ENCODE peak calls at places on chromosomes 4 and X, in ten cellular contexts. S is GM06990, I is fibroblast of mammary gland, A is astrocyte of the spinal cord, D is PC-3, Q is Peyer's patch, K is right atrium auricular region, B is MM.1S, N is thoracic aorta, Z is foreskin fibroblast. J is an unnamed sample.

GRCh38 chr4:1496116-1496642 is 89.9 kb upstream of the NKX1-1 start:
- DNase-seq in S (no peak), I (no peak), A (no peak), D (no peak), Q (no peak), K (no peak), B (no peak), N (no peak), Z (no peak), J (no peak)

GRCh38 chr4:159273126-159273438 is 170.2 kb downstream of the RAPGEF2 start:
- DNase-seq in S (no peak), I (peak; percentile 48), A (no peak), D (no peak), Q (no peak), K (no peak), B (no peak), N (no peak), Z (peak; percentile 24), J (no peak)

GRCh38 chr4:77481856-77482255 is 123.8 kb upstream of the CXCL13 start:
- DNase-seq in S (no peak), I (peak; percentile 37), A (no peak), D (no peak), Q (no peak), K (no peak), B (no peak), N (no peak), Z (peak; percentile 9), J (no peak)

GRCh38 chrX:38887222-38887621 is 86.0 kb downstream of the MID1IP1 start:
- DNase-seq in S (no peak), I (no peak), A (no peak), D (no peak), Q (no peak), K (no peak), B (no peak), N (no peak), Z (no peak), J (no peak)

GRCh38 chr4:105133976-105134375 is 12.7 kb upstream of the TET2 start:
- DNase-seq in S (no peak), I (no peak), A (no peak), D (no peak), Q (no peak), K (no peak), B (no peak), N (no peak), Z (no peak), J (no peak)

GRCh38 chrX:94721386-94721785 is 1047.4 kb downstream of the FAM133A start:
- DNase-seq in S (no peak), I (no peak), A (no peak), D (no peak), Q (no peak), K (no peak), B (no peak), N (no peak), Z (no peak), J (no peak)

GRCh38 chr4:10006236-10006603 is 15.1 kb downstream of the SLC2A9 start:
- DNase-seq in S (no peak), I (peak; percentile 69), A (peak; percentile 8), D (peak; percentile 89), Q (peak; percentile 87), K (no peak), B (no peak), N (peak; percentile 40), Z (peak; percentile 70), J (peak; percentile 81)

GRCh38 chr4:5892321-5893012 is 419 bp downstream of the CRMP1 start:
- DNase-seq in S (no peak), I (no peak), A (no peak), D (no peak), Q (no peak), K (no peak), B (no peak), N (no peak), Z (no peak), J (no peak)

GRCh38 chrX:47497274-47497673 is 14.3 kb upstream of the ZNF41 start:
- DNase-seq in S (no peak), I (peak; percentile 51), A (peak; percentile 45), D (peak; percentile 62), Q (no peak), K (no peak), B (peak; percentile 15), N (no peak), Z (no peak), J (no peak)

GRCh38 chrX:118346258-118347094 is 570 bp downstream of the WDR44 start:
- DNase-seq in S (peak; percentile 68), I (no peak), A (peak; percentile 20), D (peak; percentile 20), Q (peak; percentile 71), K (no peak), B (peak; percentile 30), N (peak; percentile 2), Z (no peak), J (peak; percentile 50)

GRCh38 chrX:119541188-119541587 is 24.0 kb downstream of the STEEP1 start:
- DNase-seq in S (no peak), I (peak; percentile 82), A (peak; percentile 61), D (peak; percentile 71), Q (no peak), K (no peak), B (no peak), N (no peak), Z (peak; percentile 55), J (no peak)

GRCh38 chr4:15333692-15334633 is 93.9 kb upstream of the C1QTNF7 start:
- DNase-seq in S (peak; percentile 35), I (peak; percentile 89), A (peak; percentile 68), D (no peak), Q (no peak), K (no peak), B (no peak), N (no peak), Z (peak; percentile 86), J (no peak)

GRCh38 chr4:16265820-16266219 is 39.5 kb upstream of the TAPT1 start:
- DNase-seq in S (no peak), I (no peak), A (no peak), D (no peak), Q (no peak), K (no peak), B (no peak), N (no peak), Z (no peak), J (no peak)

DNA sequence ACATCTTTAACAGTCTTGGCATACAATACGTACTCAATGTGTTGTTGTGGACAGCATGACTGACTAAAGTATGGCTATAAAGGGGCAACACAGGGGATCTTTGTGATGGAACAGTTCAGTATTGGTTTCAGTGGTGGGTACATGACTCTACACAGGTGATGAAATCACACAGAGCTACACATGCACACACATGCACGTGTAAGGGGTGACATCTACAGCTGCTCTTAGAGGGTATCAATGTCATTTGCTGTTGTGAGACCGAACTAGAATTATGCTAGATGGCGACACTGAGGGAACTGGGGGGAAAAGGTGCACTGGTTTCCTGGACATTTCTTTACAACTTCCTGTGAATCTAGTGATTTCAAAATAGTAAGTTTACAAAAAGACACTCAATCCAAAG is 22.1 kb downstream of the GAB3 start:
- DNase-seq in S (no peak), I (no peak), A (no peak), D (no peak), Q (no peak), K (no peak), B (no peak), N (no peak), Z (no peak), J (no peak)
- TF ChIP-seq CTCF in S (no peak), I (no peak), A (no peak), D (no peak), Q (no peak), K (no peak), B (no peak), N (no peak), Z (no peak), J (no peak)

DNA sequence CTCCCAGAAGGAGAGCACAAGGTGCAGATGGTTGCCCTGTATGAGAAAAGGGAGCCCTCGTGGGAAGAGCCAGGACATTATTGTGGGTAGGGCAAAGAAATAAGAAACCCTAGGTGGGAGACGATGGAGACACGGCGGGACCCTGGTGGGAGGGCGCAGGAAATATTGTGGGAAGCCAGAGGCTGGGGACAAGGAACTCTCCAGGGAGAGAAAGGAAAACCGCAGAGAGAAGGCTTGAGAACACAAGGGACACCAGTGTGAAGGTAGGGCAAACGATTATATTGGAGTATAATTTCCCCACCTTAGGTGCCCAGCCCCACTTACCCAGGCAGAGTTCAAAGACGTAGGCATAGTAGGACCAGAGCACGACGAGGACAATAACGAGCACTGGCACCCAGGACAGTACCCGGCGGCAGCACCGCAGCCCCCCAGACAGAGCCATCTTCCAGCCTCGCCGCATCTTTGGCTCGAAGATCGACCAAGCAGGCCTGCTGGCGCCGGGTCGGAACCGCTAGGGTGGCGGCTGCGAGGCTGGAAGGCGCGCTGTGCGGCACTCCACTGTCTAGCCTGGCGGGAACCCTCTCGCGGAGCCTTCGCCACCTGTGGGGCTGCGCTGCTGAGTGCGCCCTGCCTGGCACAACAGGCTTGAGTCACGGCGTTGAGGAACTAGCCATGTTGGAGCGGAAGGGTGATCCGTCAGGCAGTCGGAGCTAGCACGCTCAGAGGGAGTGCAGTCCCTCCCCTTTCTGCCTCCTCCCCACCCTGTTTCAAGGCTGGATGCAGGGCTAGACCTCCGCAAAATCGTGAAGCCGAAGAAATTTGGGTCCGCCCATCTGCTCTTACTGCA is at the start of gene ZDHHC15:
- DNase-seq in S (peak; percentile 14), I (peak; percentile 8), A (peak; percentile 35), D (peak; percentile 1), Q (peak; percentile 55), K (peak; percentile 59), B (no peak), N (peak; percentile 15), Z (no peak), J (no peak)
- H3K4me3 ChIP-seq in S (peak within 1 kb of the TSS; percentile 0), I (no peak within 1 kb of the TSS), A (peak within 1 kb of the TSS; percentile 41), D (peak within 1 kb of the TSS; percentile 50), Q (peak within 1 kb of the TSS; percentile 43), K (peak within 1 kb of the TSS; percentile 46), B (no peak within 1 kb of the TSS), N (peak within 1 kb of the TSS; percentile 75), Z (peak within 1 kb of the TSS; percentile 58), J (no peak within 1 kb of the TSS)

GRCh38 chr4:185209031-185209851 is at the start of gene SNX25:
- DNase-seq in S (peak; percentile 92), I (peak; percentile 58), A (peak; percentile 73), D (peak; percentile 80), Q (peak; percentile 95), K (peak; percentile 82), B (peak; percentile 88), N (peak; percentile 43), Z (peak; percentile 76), J (peak; percentile 92)
- TF ChIP-seq CTCF in S (no peak), I (no peak), A (no peak), D (no peak), Q (peak; percentile 23), K (peak; percentile 34), B (no peak), N (peak; percentile 7), Z (no peak), J (peak; percentile 2)

DNA sequence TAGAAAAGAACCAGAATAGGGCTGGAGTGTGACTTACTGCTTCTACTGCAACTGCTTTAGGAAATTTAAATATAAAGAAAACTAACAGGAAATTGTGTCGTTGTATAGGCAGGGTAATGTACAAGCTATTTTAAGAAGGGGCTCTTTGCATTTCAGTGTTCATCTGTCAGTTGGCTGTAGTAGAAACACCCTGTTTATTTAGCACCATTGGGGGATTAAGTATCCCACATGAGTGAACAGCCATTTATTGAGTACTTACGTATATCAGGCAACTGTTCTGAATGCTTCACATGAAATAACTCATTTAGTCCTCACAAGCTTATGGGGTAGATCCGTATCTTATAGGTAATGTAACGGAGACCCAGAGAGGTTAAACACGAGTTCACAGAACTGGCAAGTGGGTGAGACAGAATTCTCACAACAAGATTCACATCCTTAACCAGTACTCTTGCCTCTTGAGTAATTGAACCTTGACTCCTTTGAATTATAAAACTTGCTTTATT is 23.9 kb downstream of the STIM2 start:
- DNase-seq in S (peak; percentile 56), I (no peak), A (no peak), D (no peak), Q (no peak), K (no peak), B (no peak), N (no peak), Z (no peak), J (peak; percentile 75)
- H3K4me3 ChIP-seq in S (peak overlapping the region; percentile 26), I (no peak overlapping the region), A (no peak overlapping the region), D (no peak overlapping the region), Q (no peak overlapping the region), K (no peak overlapping the region), B (no peak overlapping the region), N (no peak overlapping the region), Z (no peak overlapping the region), J (peak overlapping the region; percentile 26)

J was measured in GM12865.